ENCODE peak calls at places on chromosomes 2 and 18, in seven cellular contexts. H is A549, O is GM12891, B is IMR-90, D is right lobe of liver, Q is lower leg skin, V is uterus. M is an unnamed sample.

GRCh38 chr2:103159018-103159417 is 397.2 kb downstream of the TMEM182 start:
- DNase-seq in B (no peak), H (no peak), D (no peak), V (no peak), Q (no peak), O (no peak), M (no peak)

GRCh38 chr2:18345848-18346247 is 214.6 kb downstream of the RDH14 start:
- DNase-seq in O (no peak), D (peak; percentile 17), B (peak; percentile 72), V (no peak), H (no peak), Q (no peak), M (peak; percentile 25)

GRCh38 chr2:233740875-233741274 is 12.0 kb downstream of the UGT1A3 start:
- DNase-seq in H (no peak), B (no peak), V (no peak), D (no peak), O (no peak), Q (no peak), M (no peak)

GRCh38 chr2:200095436-200095835 is 140.1 kb downstream of the MAIP1 start:
- DNase-seq in B (no peak), O (no peak), Q (no peak), V (no peak), D (no peak), H (no peak), M (no peak)

GRCh38 chr2:163475815-163476214 is 260.0 kb downstream of the FIGN start:
- DNase-seq in D (no peak), O (no peak), H (no peak), V (no peak), B (no peak), Q (no peak), M (no peak)

GRCh38 chr2:191803007-191803406 is 43.9 kb downstream of the CAVIN2 start:
- DNase-seq in V (no peak), D (no peak), O (no peak), H (no peak), Q (no peak), B (no peak), M (no peak)

GRCh38 chr2:205734436-205734835 is 52.1 kb downstream of the NRP2 start:
- DNase-seq in Q (no peak), D (no peak), V (no peak), O (no peak), B (peak; percentile 90), H (no peak), M (peak; percentile 51)

GRCh38 chr2:99085400-99085799 is 56.1 kb upstream of the C2orf15 start:
- DNase-seq in D (no peak), Q (no peak), H (no peak), O (no peak), V (no peak), B (no peak), M (no peak)

GRCh38 chr2:40204268-40204667 is 247.6 kb downstream of the SLC8A1 start:
- DNase-seq in D (no peak), Q (no peak), H (no peak), V (no peak), O (no peak), B (peak; percentile 58), M (no peak)

GRCh38 chr2:229297284-229297683 is 26.2 kb upstream of the PID1 start:
- DNase-seq in V (no peak), D (no peak), H (no peak), O (no peak), Q (no peak), B (no peak), M (no peak)

GRCh38 chr2:136376798-136377211 is 258.9 kb upstream of the CXCR4 start:
- DNase-seq in H (no peak), O (no peak), V (no peak), Q (no peak), B (no peak), D (no peak), M (no peak)

GRCh38 chr2:237744270-237744612 is 54.3 kb upstream of the RBM44 start:
- DNase-seq in B (no peak), Q (no peak), D (no peak), O (no peak), H (no peak), V (no peak), M (no peak)

GRCh38 chr2:189426886-189427285 is 14.4 kb upstream of the WDR75 start:
- DNase-seq in D (no peak), B (no peak), O (no peak), V (no peak), Q (no peak), H (no peak), M (no peak)

GRCh38 chr2:230865766-230866703 is 1.3 kb downstream of the ITM2C start:
- DNase-seq in B (no peak), D (no peak), Q (no peak), O (no peak), V (peak; percentile 33), H (no peak), M (no peak)

GRCh38 chr2:12089001-12089400 is 342.6 kb downstream of the LPIN1 start:
- DNase-seq in H (no peak), Q (no peak), O (no peak), D (no peak), B (no peak), V (no peak), M (no peak)

GRCh38 chr2:16135196-16135912 is 195.0 kb downstream of the MYCN start:
- DNase-seq in B (no peak), O (no peak), H (no peak), V (no peak), Q (no peak), D (no peak), M (no peak)

GRCh38 chr2:238973038-238973772 is 125.3 kb downstream of the TWIST2 start:
- DNase-seq in B (peak; percentile 26), D (no peak), Q (no peak), H (no peak), O (no peak), V (peak; percentile 27), M (peak; percentile 68)

GRCh38 chr2:151007365-151007764 is 254.3 kb downstream of the RBM43 start:
- DNase-seq in B (peak; percentile 5), O (no peak), D (no peak), Q (no peak), V (no peak), H (no peak), M (no peak)

GRCh38 chr18:21069468-21069867 is 42.1 kb downstream of the ROCK1 start:
- DNase-seq in B (no peak), H (no peak), Q (no peak), O (no peak), V (no peak), D (no peak), M (no peak)

GRCh38 chr18:77167276-77167675 is 34.7 kb upstream of the MBP start:
- DNase-seq in O (no peak), Q (no peak), H (no peak), V (no peak), D (no peak), B (no peak), M (no peak)

GRCh38 chr2:10883066-10883465 is 28.7 kb upstream of the KCNF1 start:
- DNase-seq in B (no peak), Q (no peak), D (no peak), V (no peak), H (no peak), O (no peak), M (no peak)

GRCh38 chr2:238924032-238924431 is 76.1 kb downstream of the TWIST2 start:
- DNase-seq in H (no peak), D (no peak), O (no peak), Q (no peak), B (no peak), V (no peak), M (no peak)

GRCh38 chr2:58291726-58292430 is 50.8 kb upstream of the FANCL start:
- DNase-seq in B (no peak), D (no peak), V (no peak), O (no peak), H (no peak), Q (no peak), M (no peak)

DNA sequence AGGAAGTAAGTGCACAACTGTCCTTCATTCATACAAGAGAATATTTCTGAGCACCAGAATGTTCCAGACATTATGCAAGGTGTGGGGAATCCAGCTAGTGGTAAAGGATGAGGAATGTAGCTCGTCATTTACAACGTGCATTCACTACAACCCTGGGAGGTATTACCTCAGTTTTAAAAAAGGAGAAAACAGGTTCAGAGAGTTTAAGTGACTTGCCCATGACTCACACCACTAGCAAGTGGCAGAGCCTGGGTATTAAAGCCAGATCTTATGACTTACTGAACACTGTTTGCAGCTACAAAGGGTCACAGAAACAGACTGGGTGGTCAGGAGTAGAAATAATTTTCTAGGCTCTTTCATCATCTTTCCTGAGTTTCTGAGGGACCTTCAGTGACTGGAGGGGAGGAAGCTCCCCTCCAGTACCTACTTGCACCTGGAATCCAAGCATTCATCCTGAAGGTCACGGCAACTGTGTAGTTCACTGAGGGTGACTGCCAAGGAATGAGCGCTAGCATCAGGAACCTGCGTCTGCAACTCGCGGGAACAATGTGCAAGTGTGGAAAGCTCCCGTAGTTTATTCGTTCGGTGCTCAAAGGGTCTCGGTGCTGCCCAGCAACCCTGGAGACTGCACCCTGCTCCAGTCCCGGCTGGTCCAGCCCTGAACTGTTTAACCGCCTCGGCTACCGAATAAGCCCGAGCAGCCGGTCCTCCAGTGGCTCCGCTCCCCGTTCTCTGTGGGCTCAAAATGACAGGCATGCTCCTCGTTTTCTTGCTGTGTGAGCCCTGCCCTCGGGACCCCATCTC is 647 bp downstream of the CCDC121 start:
- DNase-seq in D (no peak), B (peak; percentile 96), H (peak; percentile 25), V (no peak), Q (no peak), O (peak; percentile 10), M (no peak)
- TF ChIP-seq POLR2A in D (no peak), B (no peak), H (no peak), V (no peak), Q (no peak), O (no peak), M (no peak)

GRCh38 chr2:38751847-38752410 is 768 bp upstream of the SRSF7 start:
- DNase-seq in O (no peak), D (no peak), B (peak; percentile 29), Q (no peak), H (peak; percentile 48), V (no peak), M (no peak)

GRCh38 chr2:38750793-38751042 is 443 bp downstream of the SRSF7 start:
- DNase-seq in Q (peak; percentile 55), B (no peak), D (peak; percentile 67), O (peak; percentile 48), V (peak; percentile 70), H (peak; percentile 76), M (peak; percentile 24)

GRCh38 chr2:38751043-38751846 is at the start of gene SRSF7:
- DNase-seq in B (peak; percentile 99), O (peak; percentile 77), H (peak; percentile 99), V (peak; percentile 99), D (peak; percentile 95), Q (peak; percentile 98), M (peak; percentile 97)

GRCh38 chr2:38748857-38749804 is 2.0 kb downstream of the SRSF7 start:
- DNase-seq in Q (no peak), H (no peak), D (no peak), O (no peak), B (no peak), V (no peak), M (no peak)

GRCh38 chr2:38750011-38750792 is 959 bp downstream of the SRSF7 start:
- DNase-seq in H (no peak), V (peak; percentile 69), B (peak; percentile 19), O (peak; percentile 24), Q (peak; percentile 43), D (peak; percentile 68), M (peak; percentile 26)
- TF ChIP-seq POLR2A in H (peak; percentile 48), V (peak; percentile 78), B (no peak), O (no peak), Q (no peak), D (peak; percentile 23), M (peak; percentile 61)

GRCh38 chr18:712401-713134 is at the start of gene ENOSF1:
- DNase-seq in D (peak; percentile 92), H (peak; percentile 74), O (peak; percentile 89), Q (peak; percentile 83), B (peak; percentile 58), V (peak; percentile 82), M (peak; percentile 88)
- TF ChIP-seq POLR2A in D (peak; percentile 46), H (peak; percentile 44), O (no peak), Q (no peak), B (no peak), V (no peak), M (peak; percentile 37)

GRCh38 chr2:201116115-201116958 is at the start of gene CFLAR:
- DNase-seq in O (peak; percentile 63), B (peak; percentile 75), V (peak; percentile 65), D (peak; percentile 80), H (peak; percentile 51), Q (peak; percentile 78), M (peak; percentile 61)
- TF ChIP-seq POLR2A in O (peak; percentile 84), B (peak; percentile 65), V (peak; percentile 34), D (peak; percentile 80), H (peak; percentile 43), Q (no peak), M (peak; percentile 45)

M was measured in H54.